ENCODE peak calls at places on chromosomes 1 and 21, in eight cellular contexts. One of them, this sample, is unnamed.

GRCh38 chr1:201299968-201300367 is 16.7 kb downstream of the PKP1 start:
- DNase-seq in GM23248: peak
- DNase-seq in central memory CD4-positive, alpha-beta T cell: no peak
- DNase-seq in foreskin fibroblast: peak
- DNase-seq in choroid plexus epithelial cell: no peak
- DNase-seq in hippocampal formation: no peak
- DNase-seq in naive thymus-derived CD4-positive, alpha-beta T cell: no peak
- DNase-seq in activated CD4-positive, alpha-beta T cell treated with anti-CD3 and anti-CD28 coated beads for 1 hour: no peak
- DNase-seq in this sample: peak

GRCh38 chr21:25836396-25836795 is 101.6 kb downstream of the GABPA start:
- DNase-seq in GM23248: no peak
- DNase-seq in central memory CD4-positive, alpha-beta T cell: no peak
- DNase-seq in foreskin fibroblast: peak
- DNase-seq in choroid plexus epithelial cell: peak
- DNase-seq in hippocampal formation: no peak
- DNase-seq in naive thymus-derived CD4-positive, alpha-beta T cell: no peak
- DNase-seq in activated CD4-positive, alpha-beta T cell treated with anti-CD3 and anti-CD28 coated beads for 1 hour: no peak
- DNase-seq in this sample: no peak

GRCh38 chr1:199084293-199084692 is 445.5 kb downstream of the PTPRC start:
- DNase-seq in GM23248: peak
- DNase-seq in central memory CD4-positive, alpha-beta T cell: no peak
- DNase-seq in foreskin fibroblast: peak
- DNase-seq in choroid plexus epithelial cell: peak
- DNase-seq in hippocampal formation: no peak
- DNase-seq in naive thymus-derived CD4-positive, alpha-beta T cell: no peak
- DNase-seq in activated CD4-positive, alpha-beta T cell treated with anti-CD3 and anti-CD28 coated beads for 1 hour: no peak
- DNase-seq in this sample: no peak

GRCh38 chr1:206722751-206723499 is 38.2 kb downstream of the MAPKAPK2 start:
- DNase-seq in GM23248: peak
- DNase-seq in central memory CD4-positive, alpha-beta T cell: no peak
- DNase-seq in foreskin fibroblast: no peak
- DNase-seq in choroid plexus epithelial cell: no peak
- DNase-seq in hippocampal formation: no peak
- DNase-seq in naive thymus-derived CD4-positive, alpha-beta T cell: no peak
- DNase-seq in activated CD4-positive, alpha-beta T cell treated with anti-CD3 and anti-CD28 coated beads for 1 hour: no peak
- DNase-seq in this sample: no peak

GRCh38 chr21:37458669-37459276 is 92.2 kb downstream of the DYRK1A start:
- DNase-seq in GM23248: no peak
- DNase-seq in central memory CD4-positive, alpha-beta T cell: no peak
- DNase-seq in foreskin fibroblast: no peak
- DNase-seq in choroid plexus epithelial cell: no peak
- DNase-seq in hippocampal formation: no peak
- DNase-seq in naive thymus-derived CD4-positive, alpha-beta T cell: no peak
- DNase-seq in activated CD4-positive, alpha-beta T cell treated with anti-CD3 and anti-CD28 coated beads for 1 hour: no peak
- DNase-seq in this sample: no peak

GRCh38 chr1:64111787-64112186 is 91.6 kb upstream of the UBE2U start:
- DNase-seq in GM23248: peak
- DNase-seq in central memory CD4-positive, alpha-beta T cell: no peak
- DNase-seq in foreskin fibroblast: peak
- DNase-seq in choroid plexus epithelial cell: no peak
- DNase-seq in hippocampal formation: no peak
- DNase-seq in naive thymus-derived CD4-positive, alpha-beta T cell: no peak
- DNase-seq in activated CD4-positive, alpha-beta T cell treated with anti-CD3 and anti-CD28 coated beads for 1 hour: no peak
- DNase-seq in this sample: no peak

GRCh38 chr1:82972841-82973553 is 1025.9 kb downstream of the TTLL7 start:
- DNase-seq in GM23248: no peak
- DNase-seq in central memory CD4-positive, alpha-beta T cell: no peak
- DNase-seq in foreskin fibroblast: no peak
- DNase-seq in choroid plexus epithelial cell: no peak
- DNase-seq in hippocampal formation: no peak
- DNase-seq in naive thymus-derived CD4-positive, alpha-beta T cell: no peak
- DNase-seq in activated CD4-positive, alpha-beta T cell treated with anti-CD3 and anti-CD28 coated beads for 1 hour: no peak
- DNase-seq in this sample: no peak

GRCh38 chr1:101588677-101589076 is 351.9 kb downstream of the S1PR1 start:
- DNase-seq in GM23248: no peak
- DNase-seq in central memory CD4-positive, alpha-beta T cell: no peak
- DNase-seq in foreskin fibroblast: no peak
- DNase-seq in choroid plexus epithelial cell: no peak
- DNase-seq in hippocampal formation: no peak
- DNase-seq in naive thymus-derived CD4-positive, alpha-beta T cell: no peak
- DNase-seq in activated CD4-positive, alpha-beta T cell treated with anti-CD3 and anti-CD28 coated beads for 1 hour: no peak
- DNase-seq in this sample: no peak

GRCh38 chr1:176849281-176849680 is 315.2 kb downstream of the ASTN1 start:
- DNase-seq in GM23248: no peak
- DNase-seq in central memory CD4-positive, alpha-beta T cell: no peak
- DNase-seq in foreskin fibroblast: no peak
- DNase-seq in choroid plexus epithelial cell: no peak
- DNase-seq in hippocampal formation: no peak
- DNase-seq in naive thymus-derived CD4-positive, alpha-beta T cell: no peak
- DNase-seq in activated CD4-positive, alpha-beta T cell treated with anti-CD3 and anti-CD28 coated beads for 1 hour: no peak
- DNase-seq in this sample: no peak

GRCh38 chr1:200888349-200888838 is 6.3 kb upstream of the INAVA start:
- DNase-seq in GM23248: no peak
- DNase-seq in central memory CD4-positive, alpha-beta T cell: peak
- DNase-seq in foreskin fibroblast: no peak
- DNase-seq in choroid plexus epithelial cell: no peak
- DNase-seq in hippocampal formation: no peak
- DNase-seq in naive thymus-derived CD4-positive, alpha-beta T cell: peak
- DNase-seq in activated CD4-positive, alpha-beta T cell treated with anti-CD3 and anti-CD28 coated beads for 1 hour: peak
- DNase-seq in this sample: no peak

GRCh38 chr1:36150296-36151132 is 1.2 kb upstream of the TRAPPC3 start:
- DNase-seq in GM23248: peak
- DNase-seq in central memory CD4-positive, alpha-beta T cell: peak
- DNase-seq in foreskin fibroblast: peak
- DNase-seq in choroid plexus epithelial cell: peak
- DNase-seq in hippocampal formation: peak
- DNase-seq in naive thymus-derived CD4-positive, alpha-beta T cell: peak
- DNase-seq in activated CD4-positive, alpha-beta T cell treated with anti-CD3 and anti-CD28 coated beads for 1 hour: peak
- DNase-seq in this sample: peak

GRCh38 chr1:4825841-4826450 is 171.5 kb downstream of the AJAP1 start:
- DNase-seq in GM23248: no peak
- DNase-seq in central memory CD4-positive, alpha-beta T cell: no peak
- DNase-seq in foreskin fibroblast: no peak
- DNase-seq in choroid plexus epithelial cell: peak
- DNase-seq in hippocampal formation: peak
- DNase-seq in naive thymus-derived CD4-positive, alpha-beta T cell: no peak
- DNase-seq in activated CD4-positive, alpha-beta T cell treated with anti-CD3 and anti-CD28 coated beads for 1 hour: no peak
- DNase-seq in this sample: no peak

GRCh38 chr1:31435471-31436409 is 22.7 kb downstream of the SERINC2 start:
- DNase-seq in GM23248: no peak
- DNase-seq in central memory CD4-positive, alpha-beta T cell: no peak
- DNase-seq in foreskin fibroblast: no peak
- DNase-seq in choroid plexus epithelial cell: no peak
- DNase-seq in hippocampal formation: no peak
- DNase-seq in naive thymus-derived CD4-positive, alpha-beta T cell: no peak
- DNase-seq in activated CD4-positive, alpha-beta T cell treated with anti-CD3 and anti-CD28 coated beads for 1 hour: no peak
- DNase-seq in this sample: no peak

GRCh38 chr1:203153989-203154821 is 21.4 kb downstream of the MYBPH start:
- DNase-seq in GM23248: peak
- DNase-seq in central memory CD4-positive, alpha-beta T cell: no peak
- DNase-seq in foreskin fibroblast: peak
- DNase-seq in choroid plexus epithelial cell: peak
- DNase-seq in hippocampal formation: no peak
- DNase-seq in naive thymus-derived CD4-positive, alpha-beta T cell: no peak
- DNase-seq in activated CD4-positive, alpha-beta T cell treated with anti-CD3 and anti-CD28 coated beads for 1 hour: no peak
- DNase-seq in this sample: peak

GRCh38 chr1:4174291-4175200 is 274.5 kb upstream of the C1orf174 start:
- DNase-seq in GM23248: no peak
- DNase-seq in central memory CD4-positive, alpha-beta T cell: no peak
- DNase-seq in foreskin fibroblast: no peak
- DNase-seq in choroid plexus epithelial cell: no peak
- DNase-seq in hippocampal formation: no peak
- DNase-seq in naive thymus-derived CD4-positive, alpha-beta T cell: no peak
- DNase-seq in activated CD4-positive, alpha-beta T cell treated with anti-CD3 and anti-CD28 coated beads for 1 hour: no peak
- DNase-seq in this sample: no peak

GRCh38 chr1:197330213-197330612 is 62.2 kb downstream of the CRB1 start:
- DNase-seq in GM23248: no peak
- DNase-seq in central memory CD4-positive, alpha-beta T cell: no peak
- DNase-seq in foreskin fibroblast: no peak
- DNase-seq in choroid plexus epithelial cell: no peak
- DNase-seq in hippocampal formation: no peak
- DNase-seq in naive thymus-derived CD4-positive, alpha-beta T cell: no peak
- DNase-seq in activated CD4-positive, alpha-beta T cell treated with anti-CD3 and anti-CD28 coated beads for 1 hour: no peak
- DNase-seq in this sample: no peak

GRCh38 chr1:31434101-31434871 is 21.3 kb downstream of the SERINC2 start:
- DNase-seq in GM23248: no peak
- DNase-seq in central memory CD4-positive, alpha-beta T cell: no peak
- DNase-seq in foreskin fibroblast: peak
- DNase-seq in choroid plexus epithelial cell: no peak
- DNase-seq in hippocampal formation: no peak
- DNase-seq in naive thymus-derived CD4-positive, alpha-beta T cell: no peak
- DNase-seq in activated CD4-positive, alpha-beta T cell treated with anti-CD3 and anti-CD28 coated beads for 1 hour: no peak
- DNase-seq in this sample: no peak

GRCh38 chr1:235093013-235093618 is 35.5 kb downstream of the TOMM20 start:
- DNase-seq in GM23248: peak
- DNase-seq in central memory CD4-positive, alpha-beta T cell: no peak
- DNase-seq in foreskin fibroblast: peak
- DNase-seq in choroid plexus epithelial cell: peak
- DNase-seq in hippocampal formation: peak
- DNase-seq in naive thymus-derived CD4-positive, alpha-beta T cell: no peak
- DNase-seq in activated CD4-positive, alpha-beta T cell treated with anti-CD3 and anti-CD28 coated beads for 1 hour: no peak
- DNase-seq in this sample: no peak

GRCh38 chr1:149906561-149906960 is 7.2 kb downstream of the BOLA1 start:
- DNase-seq in GM23248: no peak
- DNase-seq in central memory CD4-positive, alpha-beta T cell: no peak
- DNase-seq in foreskin fibroblast: no peak
- DNase-seq in choroid plexus epithelial cell: no peak
- DNase-seq in hippocampal formation: no peak
- DNase-seq in naive thymus-derived CD4-positive, alpha-beta T cell: no peak
- DNase-seq in activated CD4-positive, alpha-beta T cell treated with anti-CD3 and anti-CD28 coated beads for 1 hour: no peak
- DNase-seq in this sample: no peak

GRCh38 chr1:84278905-84279304 is 22.6 kb upstream of the SAMD13 start:
- DNase-seq in GM23248: no peak
- DNase-seq in central memory CD4-positive, alpha-beta T cell: no peak
- DNase-seq in foreskin fibroblast: no peak
- DNase-seq in choroid plexus epithelial cell: no peak
- DNase-seq in hippocampal formation: no peak
- DNase-seq in naive thymus-derived CD4-positive, alpha-beta T cell: no peak
- DNase-seq in activated CD4-positive, alpha-beta T cell treated with anti-CD3 and anti-CD28 coated beads for 1 hour: no peak
- DNase-seq in this sample: no peak

GRCh38 chr1:24191860-24192259 is 4.8 kb upstream of the IFNLR1 start:
- DNase-seq in GM23248: peak
- DNase-seq in central memory CD4-positive, alpha-beta T cell: no peak
- DNase-seq in foreskin fibroblast: peak
- DNase-seq in choroid plexus epithelial cell: peak
- DNase-seq in hippocampal formation: no peak
- DNase-seq in naive thymus-derived CD4-positive, alpha-beta T cell: no peak
- DNase-seq in activated CD4-positive, alpha-beta T cell treated with anti-CD3 and anti-CD28 coated beads for 1 hour: no peak
- DNase-seq in this sample: peak

GRCh38 chr1:24255226-24255625 is 63.9 kb upstream of the GRHL3 start:
- DNase-seq in GM23248: no peak
- DNase-seq in central memory CD4-positive, alpha-beta T cell: no peak
- DNase-seq in foreskin fibroblast: no peak
- DNase-seq in choroid plexus epithelial cell: no peak
- DNase-seq in hippocampal formation: no peak
- DNase-seq in naive thymus-derived CD4-positive, alpha-beta T cell: no peak
- DNase-seq in activated CD4-positive, alpha-beta T cell treated with anti-CD3 and anti-CD28 coated beads for 1 hour: no peak
- DNase-seq in this sample: no peak

GRCh38 chr1:1614204-1614953 is 921 bp upstream of the MIB2 start:
- DNase-seq in GM23248: peak
- DNase-seq in central memory CD4-positive, alpha-beta T cell: peak
- DNase-seq in foreskin fibroblast: peak
- DNase-seq in choroid plexus epithelial cell: peak
- DNase-seq in hippocampal formation: no peak
- DNase-seq in naive thymus-derived CD4-positive, alpha-beta T cell: peak
- DNase-seq in activated CD4-positive, alpha-beta T cell treated with anti-CD3 and anti-CD28 coated beads for 1 hour: no peak
- DNase-seq in this sample: peak

GRCh38 chr1:227396539-227397355 is 78.5 kb upstream of the CDC42BPA start:
- DNase-seq in GM23248: no peak
- DNase-seq in central memory CD4-positive, alpha-beta T cell: no peak
- DNase-seq in foreskin fibroblast: no peak
- DNase-seq in choroid plexus epithelial cell: no peak
- DNase-seq in hippocampal formation: no peak
- DNase-seq in naive thymus-derived CD4-positive, alpha-beta T cell: no peak
- DNase-seq in activated CD4-positive, alpha-beta T cell treated with anti-CD3 and anti-CD28 coated beads for 1 hour: no peak
- DNase-seq in this sample: no peak

GRCh38 chr1:107536266-107536665 is 395.4 kb downstream of the NTNG1 start:
- DNase-seq in GM23248: peak
- DNase-seq in central memory CD4-positive, alpha-beta T cell: no peak
- DNase-seq in foreskin fibroblast: no peak
- DNase-seq in choroid plexus epithelial cell: no peak
- DNase-seq in hippocampal formation: no peak
- DNase-seq in naive thymus-derived CD4-positive, alpha-beta T cell: no peak
- DNase-seq in activated CD4-positive, alpha-beta T cell treated with anti-CD3 and anti-CD28 coated beads for 1 hour: no peak
- DNase-seq in this sample: peak

GRCh38 chr1:239982762-239983161 is 108.9 kb upstream of the FMN2 start:
- DNase-seq in GM23248: peak
- DNase-seq in central memory CD4-positive, alpha-beta T cell: no peak
- DNase-seq in foreskin fibroblast: no peak
- DNase-seq in choroid plexus epithelial cell: no peak
- DNase-seq in hippocampal formation: no peak
- DNase-seq in naive thymus-derived CD4-positive, alpha-beta T cell: no peak
- DNase-seq in activated CD4-positive, alpha-beta T cell treated with anti-CD3 and anti-CD28 coated beads for 1 hour: no peak
- DNase-seq in this sample: no peak

GRCh38 chr1:99784143-99784542 is 17.7 kb upstream of the FRRS1 start:
- DNase-seq in GM23248: no peak
- DNase-seq in central memory CD4-positive, alpha-beta T cell: no peak
- DNase-seq in foreskin fibroblast: no peak
- DNase-seq in choroid plexus epithelial cell: no peak
- DNase-seq in hippocampal formation: no peak
- DNase-seq in naive thymus-derived CD4-positive, alpha-beta T cell: no peak
- DNase-seq in activated CD4-positive, alpha-beta T cell treated with anti-CD3 and anti-CD28 coated beads for 1 hour: no peak
- DNase-seq in this sample: no peak

GRCh38 chr1:226688056-226688748 is 50.9 kb downstream of the ITPKB start:
- DNase-seq in GM23248: no peak
- DNase-seq in central memory CD4-positive, alpha-beta T cell: no peak
- DNase-seq in foreskin fibroblast: no peak
- DNase-seq in choroid plexus epithelial cell: no peak
- DNase-seq in hippocampal formation: peak
- DNase-seq in naive thymus-derived CD4-positive, alpha-beta T cell: no peak
- DNase-seq in activated CD4-positive, alpha-beta T cell treated with anti-CD3 and anti-CD28 coated beads for 1 hour: no peak
- DNase-seq in this sample: no peak

GRCh38 chr21:36629061-36629460 is 69.9 kb upstream of the SIM2 start:
- DNase-seq in GM23248: peak
- DNase-seq in central memory CD4-positive, alpha-beta T cell: no peak
- DNase-seq in foreskin fibroblast: peak
- DNase-seq in choroid plexus epithelial cell: no peak
- DNase-seq in hippocampal formation: no peak
- DNase-seq in naive thymus-derived CD4-positive, alpha-beta T cell: no peak
- DNase-seq in activated CD4-positive, alpha-beta T cell treated with anti-CD3 and anti-CD28 coated beads for 1 hour: no peak
- DNase-seq in this sample: no peak

GRCh38 chr1:15540201-15540600 is 13.6 kb downstream of the DNAJC16 start:
- DNase-seq in GM23248: peak
- DNase-seq in central memory CD4-positive, alpha-beta T cell: no peak
- DNase-seq in foreskin fibroblast: no peak
- DNase-seq in choroid plexus epithelial cell: peak
- DNase-seq in hippocampal formation: no peak
- DNase-seq in naive thymus-derived CD4-positive, alpha-beta T cell: no peak
- DNase-seq in activated CD4-positive, alpha-beta T cell treated with anti-CD3 and anti-CD28 coated beads for 1 hour: no peak
- DNase-seq in this sample: no peak

GRCh38 chr1:43975249-43975961 is 645 bp downstream of the ATP6V0B start:
- DNase-seq in GM23248: peak
- DNase-seq in central memory CD4-positive, alpha-beta T cell: peak
- DNase-seq in foreskin fibroblast: peak
- DNase-seq in choroid plexus epithelial cell: peak
- DNase-seq in hippocampal formation: peak
- DNase-seq in naive thymus-derived CD4-positive, alpha-beta T cell: peak
- DNase-seq in activated CD4-positive, alpha-beta T cell treated with anti-CD3 and anti-CD28 coated beads for 1 hour: no peak
- DNase-seq in this sample: no peak

GRCh38 chr1:151976868-151977267 is 16.8 kb downstream of the S100A10 start:
- DNase-seq in GM23248: peak
- DNase-seq in central memory CD4-positive, alpha-beta T cell: no peak
- DNase-seq in foreskin fibroblast: peak
- DNase-seq in choroid plexus epithelial cell: peak
- DNase-seq in hippocampal formation: no peak
- DNase-seq in naive thymus-derived CD4-positive, alpha-beta T cell: no peak
- DNase-seq in activated CD4-positive, alpha-beta T cell treated with anti-CD3 and anti-CD28 coated beads for 1 hour: no peak
- DNase-seq in this sample: no peak

GRCh38 chr1:47403321-47403720 is 12.8 kb upstream of the FOXE3 start:
- DNase-seq in GM23248: no peak
- DNase-seq in central memory CD4-positive, alpha-beta T cell: no peak
- DNase-seq in foreskin fibroblast: no peak
- DNase-seq in choroid plexus epithelial cell: no peak
- DNase-seq in hippocampal formation: no peak
- DNase-seq in naive thymus-derived CD4-positive, alpha-beta T cell: no peak
- DNase-seq in activated CD4-positive, alpha-beta T cell treated with anti-CD3 and anti-CD28 coated beads for 1 hour: no peak
- DNase-seq in this sample: no peak

GRCh38 chr21:17732306-17732705 is 86.8 kb downstream of the C21orf91 start:
- DNase-seq in GM23248: no peak
- DNase-seq in central memory CD4-positive, alpha-beta T cell: no peak
- DNase-seq in foreskin fibroblast: peak
- DNase-seq in choroid plexus epithelial cell: peak
- DNase-seq in hippocampal formation: no peak
- DNase-seq in naive thymus-derived CD4-positive, alpha-beta T cell: no peak
- DNase-seq in activated CD4-positive, alpha-beta T cell treated with anti-CD3 and anti-CD28 coated beads for 1 hour: no peak
- DNase-seq in this sample: no peak

This sample was measured in epithelial cell of prostate.